ENCODE peak calls at places on chromosome 19, in ten cellular contexts. K is hepatocyte, I is testis, B is psoas muscle, L is PC-3, A is A673, T is body of pancreas, O is pancreas, P is tibial artery, H is heart left ventricle. G is an unnamed sample.

GRCh38 chr19:32896516-32897214 is 27.1 kb upstream of the SLC7A9 start:
- DNase-seq in K (no peak), I (no peak), B (no peak), L (no peak), A (no peak), T (no peak), O (no peak), P (no peak), H (no peak), G (no peak)

GRCh38 chr19:5696196-5697021 is 6.3 kb downstream of the RPL36 start:
- DNase-seq in K (no peak), I (no peak), B (no peak), L (no peak), A (no peak), T (no peak), O (peak; percentile 27), P (no peak), H (no peak), G (no peak)

GRCh38 chr19:19319725-19320361 is 466 bp downstream of the SUGP1 start:
- DNase-seq in K (no peak), I (no peak), B (peak; percentile 63), L (no peak), A (no peak), T (no peak), O (no peak), P (no peak), H (no peak), G (no peak)

GRCh38 chr19:53884256-53884655 is 2.3 kb downstream of the PRKCG start:
- DNase-seq in K (no peak), I (no peak), B (peak; percentile 30), L (no peak), A (no peak), T (no peak), O (no peak), P (no peak), H (no peak), G (no peak)

GRCh38 chr19:55454787-55455243 is 6.6 kb downstream of the ISOC2 start:
- DNase-seq in K (no peak), I (peak; percentile 71), B (no peak), L (peak; percentile 68), A (peak; percentile 60), T (no peak), O (no peak), P (no peak), H (no peak), G (no peak)

GRCh38 chr19:10018219-10018618 is 4.9 kb downstream of the RDH8 start:
- DNase-seq in K (no peak), I (no peak), B (no peak), L (peak; percentile 60), A (no peak), T (no peak), O (no peak), P (no peak), H (no peak), G (no peak)

GRCh38 chr19:18271433-18271841 is 2.8 kb downstream of the IQCN start:
- DNase-seq in K (no peak), I (peak; percentile 45), B (no peak), L (no peak), A (no peak), T (no peak), O (no peak), P (no peak), H (no peak), G (no peak)

GRCh38 chr19:14886032-14886431 is at the start of gene OR7A17:
- DNase-seq in K (no peak), I (no peak), B (no peak), L (no peak), A (no peak), T (no peak), O (no peak), P (no peak), H (no peak), G (no peak)

GRCh38 chr19:18233224-18233825 is 7.1 kb upstream of the PDE4C start:
- DNase-seq in K (peak; percentile 88), I (peak; percentile 59), B (peak; percentile 66), L (peak; percentile 69), A (peak; percentile 72), T (peak; percentile 35), O (no peak), P (no peak), H (peak; percentile 43), G (no peak)

GRCh38 chr19:45164577-45165335 is 4.0 kb upstream of the NKPD1 start:
- DNase-seq in K (peak; percentile 88), I (peak; percentile 55), B (no peak), L (no peak), A (no peak), T (peak; percentile 59), O (no peak), P (no peak), H (peak; percentile 49), G (peak; percentile 85)

GRCh38 chr19:55376381-55376933 is at the start of gene TMEM190:
- DNase-seq in K (no peak), I (no peak), B (no peak), L (no peak), A (no peak), T (no peak), O (no peak), P (no peak), H (no peak), G (peak; percentile 68)

GRCh38 chr19:4524808-4525562 is 6.7 kb upstream of the PLIN4 start:
- DNase-seq in K (peak; percentile 47), I (peak; percentile 57), B (peak; percentile 83), L (peak; percentile 70), A (peak; percentile 63), T (peak; percentile 47), O (no peak), P (peak; percentile 45), H (peak; percentile 47), G (no peak)

GRCh38 chr19:20066861-20067260 is 10.9 kb upstream of the ZNF90 start:
- DNase-seq in K (no peak), I (no peak), B (no peak), L (no peak), A (no peak), T (no peak), O (no peak), P (no peak), H (no peak), G (no peak)

GRCh38 chr19:16106121-16106520 is 5.6 kb upstream of the RAB8A start:
- DNase-seq in K (no peak), I (no peak), B (no peak), L (no peak), A (no peak), T (no peak), O (no peak), P (no peak), H (no peak), G (no peak)

GRCh38 chr19:15107056-15108010 is at the start of gene SYDE1:
- DNase-seq in K (peak; percentile 66), I (no peak), B (peak; percentile 73), L (peak; percentile 44), A (peak; percentile 76), T (no peak), O (no peak), P (no peak), H (peak; percentile 60), G (peak; percentile 77)

GRCh38 chr19:5259750-5260149 is 80.9 kb downstream of the PTPRS start:
- DNase-seq in K (no peak), I (no peak), B (no peak), L (no peak), A (no peak), T (no peak), O (no peak), P (no peak), H (no peak), G (no peak)

GRCh38 chr19:54114340-54114826 is 1.1 kb downstream of the TFPT start:
- DNase-seq in K (peak; percentile 45), I (peak; percentile 42), B (peak; percentile 69), L (peak; percentile 64), A (peak; percentile 61), T (peak; percentile 52), O (peak; percentile 37), P (peak; percentile 41), H (peak; percentile 56), G (peak; percentile 86)

GRCh38 chr19:48239582-48240141 is 16.1 kb downstream of the CARD8 start:
- DNase-seq in K (no peak), I (no peak), B (peak; percentile 54), L (peak; percentile 27), A (no peak), T (no peak), O (no peak), P (no peak), H (no peak), G (no peak)

GRCh38 chr19:30076751-30077670 is 135.0 kb downstream of the URI1 start:
- DNase-seq in K (no peak), I (no peak), B (peak; percentile 21), L (no peak), A (no peak), T (no peak), O (no peak), P (no peak), H (no peak), G (no peak)
- TF ChIP-seq CTCF in K (no peak), I (no peak), B (no peak), L (no peak), A (no peak), T (no peak), O (no peak), P (no peak), H (no peak), G (no peak)

GRCh38 chr19:40585677-40586422 is 9.2 kb downstream of the SHKBP1 start:
- DNase-seq in K (no peak), I (no peak), B (no peak), L (peak; percentile 33), A (peak; percentile 42), T (peak; percentile 30), O (no peak), P (no peak), H (no peak), G (peak; percentile 49)
- H3K4me1 ChIP-seq in K (no peaks in the 10 kb centered on the region), I (no peaks in the 10 kb centered on the region), B (no peaks in the 10 kb centered on the region), L (no peaks in the 10 kb centered on the region), A (no peaks in the 10 kb centered on the region), T (no peaks in the 10 kb centered on the region), O (no peaks in the 10 kb centered on the region), P (no peaks in the 10 kb centered on the region), H (no peaks in the 10 kb centered on the region), G (peaks cover 39% of the 10 kb centered on the region)

DNA sequence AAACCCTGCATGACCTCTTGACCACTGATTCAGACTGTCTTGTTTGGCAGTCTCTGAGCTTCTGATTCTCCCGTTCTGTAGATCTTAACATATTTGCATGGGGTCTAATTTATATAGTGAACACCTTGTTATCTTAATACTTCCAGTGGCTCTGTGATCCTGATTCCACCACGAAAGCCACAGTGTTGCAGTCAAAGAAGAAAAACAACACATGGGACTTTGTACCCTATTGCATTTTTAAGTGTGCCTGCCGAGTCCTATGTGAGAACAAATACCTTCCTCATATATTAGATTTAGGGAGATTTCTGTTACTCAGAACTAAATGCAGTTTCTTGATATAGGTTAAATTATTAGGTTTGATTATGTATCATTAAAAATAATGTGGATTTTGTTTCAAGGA is 12.3 kb upstream of the ZNF556 start:
- DNase-seq in K (no peak), I (no peak), B (no peak), L (no peak), A (no peak), T (no peak), O (no peak), P (no peak), H (no peak), G (no peak)
- H3K9me3 ChIP-seq in K (peaks cover 68% of the 10 kb centered on the region), I (no peaks in the 10 kb centered on the region), B (peaks cover 96% of the 10 kb centered on the region), L (peaks cover 41% of the 10 kb centered on the region), A (peaks cover 73% of the 10 kb centered on the region), T (peaks cover 3% of the 10 kb centered on the region), O (no peaks in the 10 kb centered on the region), P (peaks cover 100% of the 10 kb centered on the region), H (peaks cover 100% of the 10 kb centered on the region), G (peaks cover 6% of the 10 kb centered on the region)

GRCh38 chr19:46823049-46823448 is 27.6 kb downstream of the AP2S1 start:
- DNase-seq in K (no peak), I (no peak), B (no peak), L (no peak), A (peak; percentile 46), T (no peak), O (no peak), P (no peak), H (no peak), G (no peak)
- TF ChIP-seq CTCF in K (no peak), I (no peak), B (no peak), L (no peak), A (peak; percentile 30), T (no peak), O (no peak), P (no peak), H (no peak), G (no peak)

G was measured in left lung.